ENCODE peak calls at places on chromosomes 13 and 19, in seven cellular contexts. E is HFF-Myc; X is choroid plexus epithelial cell; Z is neural progenitor cell; W is right lobe of liver; K is CD4-positive, alpha-beta T cell; T is RWPE1. Q is an unnamed sample.

GRCh38 chr19:47545061-47545948 is 27.6 kb downstream of the ZNF541 start:
- DNase-seq in E (no peak), X (no peak), Z (no peak), W (no peak), K (no peak), T (no peak), Q (no peak)

GRCh38 chr13:28219408-28220099 is 81.2 kb downstream of the PAN3 start:
- DNase-seq in E (no peak), X (no peak), Z (no peak), W (no peak), K (no peak), T (no peak), Q (no peak)

GRCh38 chr13:24064258-24064860 is 96.2 kb upstream of the SPATA13 start:
- DNase-seq in E (no peak), X (no peak), Z (no peak), W (no peak), K (no peak), T (no peak), Q (no peak)

GRCh38 chr19:18397242-18398202 is at the start of gene LRRC25:
- DNase-seq in E (no peak), X (no peak), Z (peak), W (peak), K (no peak), T (no peak), Q (peak)

GRCh38 chr13:46106839-46107371 is 2.1 kb upstream of the CPB2 start:
- DNase-seq in E (no peak), X (no peak), Z (no peak), W (no peak), K (no peak), T (peak), Q (no peak)

GRCh38 chr13:80630685-80631121 is 289.8 kb upstream of the SPRY2 start:
- DNase-seq in E (no peak), X (peak), Z (no peak), W (no peak), K (no peak), T (no peak), Q (no peak)

GRCh38 chr19:46786236-46787039 is 2.0 kb downstream of the SLC1A5 start:
- DNase-seq in E (no peak), X (peak), Z (peak), W (peak), K (peak), T (peak), Q (peak)

GRCh38 chr13:100811431-100811830 is 136.8 kb upstream of the TMTC4 start:
- DNase-seq in E (no peak), X (no peak), Z (no peak), W (no peak), K (no peak), T (no peak), Q (no peak)

GRCh38 chr13:112968380-112968909 is 569 bp upstream of the MCF2L start:
- DNase-seq in E (no peak), X (no peak), Z (peak), W (peak), K (peak), T (no peak), Q (peak)

GRCh38 chr19:31066385-31066784 is 282.9 kb downstream of the TSHZ3 start:
- DNase-seq in E (peak), X (peak), Z (no peak), W (no peak), K (no peak), T (peak), Q (no peak)

GRCh38 chr13:32745509-32745908 is 159.3 kb downstream of the PDS5B start:
- DNase-seq in E (no peak), X (no peak), Z (peak), W (no peak), K (no peak), T (no peak), Q (no peak)

GRCh38 chr13:46100191-46100877 is 4.5 kb downstream of the CPB2 start:
- DNase-seq in E (no peak), X (peak), Z (no peak), W (no peak), K (no peak), T (no peak), Q (peak)

GRCh38 chr13:24033527-24034302 is 126.8 kb upstream of the SPATA13 start:
- DNase-seq in E (peak), X (peak), Z (no peak), W (peak), K (no peak), T (no peak), Q (no peak)

GRCh38 chr19:41552558-41552957 is 23.4 kb upstream of the CEACAM21 start:
- DNase-seq in E (no peak), X (no peak), Z (no peak), W (no peak), K (no peak), T (no peak), Q (no peak)

GRCh38 chr19:35592226-35592625 is 6.3 kb downstream of the PMIS2 start:
- DNase-seq in E (no peak), X (peak), Z (peak), W (no peak), K (no peak), T (no peak), Q (peak)

GRCh38 chr19:55454787-55455243 is 6.6 kb downstream of the ISOC2 start:
- DNase-seq in E (no peak), X (peak), Z (peak), W (no peak), K (peak), T (peak), Q (peak)

GRCh38 chr19:55358493-55358892 is 4.0 kb upstream of the COX6B2 start:
- DNase-seq in E (no peak), X (no peak), Z (no peak), W (no peak), K (no peak), T (no peak), Q (no peak)

GRCh38 chr19:16969127-16969526 is 57.5 kb downstream of the CPAMD8 start:
- DNase-seq in E (no peak), X (peak), Z (no peak), W (no peak), K (no peak), T (peak), Q (no peak)
- TF ChIP-seq CTCF in E (no peak), X (peak), Z (no peak), W (no peak), K (no peak), T (no peak), Q (no peak)

GRCh38 chr19:9621156-9622037 is at the start of gene ZNF561:
- DNase-seq in E (peak), X (peak), Z (peak), W (peak), K (peak), T (peak), Q (peak)

GRCh38 chr19:9620842-9621155 is 233 bp downstream of the ZNF561 start:
- DNase-seq in E (no peak), X (no peak), Z (no peak), W (no peak), K (no peak), T (no peak), Q (no peak)

GRCh38 chr19:9610484-9611113 is 10.4 kb downstream of the ZNF561 start:
- DNase-seq in E (no peak), X (no peak), Z (no peak), W (no peak), K (no peak), T (no peak), Q (no peak)

GRCh38 chr19:9615828-9616227 is 5.2 kb downstream of the ZNF561 start:
- DNase-seq in E (no peak), X (no peak), Z (no peak), W (no peak), K (no peak), T (no peak), Q (no peak)
- TF ChIP-seq CTCF in E (no peak), X (no peak), Z (no peak), W (no peak), K (no peak), T (no peak), Q (no peak)

GRCh38 chr13:109764045-109764444 is 22.3 kb downstream of the IRS2 start:
- DNase-seq in E (no peak), X (no peak), Z (no peak), W (no peak), K (no peak), T (no peak), Q (no peak)

GRCh38 chr13:109761695-109762094 is 24.7 kb downstream of the IRS2 start:
- DNase-seq in E (no peak), X (no peak), Z (no peak), W (no peak), K (no peak), T (peak), Q (no peak)

GRCh38 chr13:109767023-109767422 is 19.4 kb downstream of the IRS2 start:
- DNase-seq in E (no peak), X (no peak), Z (no peak), W (peak), K (no peak), T (no peak), Q (no peak)

GRCh38 chr13:109762791-109763190 is 23.6 kb downstream of the IRS2 start:
- DNase-seq in E (no peak), X (no peak), Z (no peak), W (no peak), K (no peak), T (no peak), Q (no peak)

GRCh38 chr13:109764474-109765292 is 21.7 kb downstream of the IRS2 start:
- DNase-seq in E (no peak), X (no peak), Z (peak), W (no peak), K (no peak), T (no peak), Q (no peak)
- TF ChIP-seq CTCF in E (peak), X (peak), Z (peak), W (no peak), K (peak), T (no peak), Q (no peak)

GRCh38 chr19:14062558-14062855 is 631 bp upstream of the PALM3 start:
- DNase-seq in E (no peak), X (no peak), Z (no peak), W (no peak), K (no peak), T (no peak), Q (no peak)
- TF ChIP-seq CTCF in E (no peak), X (no peak), Z (no peak), W (no peak), K (no peak), T (no peak), Q (no peak)

Q was measured in GM13976.